ENCODE peak calls at places on chromosome 9, in four cellular contexts. One of them, this sample, is unnamed.

GRCh38 chr9:134621558-134622110 is 20.0 kb upstream of the COL5A1 start:
- DNase-seq in Kasumi-1: no peak
- DNase-seq in HCT116: no peak
- DNase-seq in Calu3: no peak
- DNase-seq in this sample: no peak

GRCh38 chr9:130260816-130261765 is 4.5 kb upstream of the HMCN2 start:
- DNase-seq in Kasumi-1: no peak
- DNase-seq in HCT116: no peak
- DNase-seq in Calu3: no peak
- DNase-seq in this sample: no peak

GRCh38 chr9:10910779-10911178 is 298.0 kb upstream of the PTPRD start:
- DNase-seq in Kasumi-1: no peak
- DNase-seq in HCT116: no peak
- DNase-seq in Calu3: no peak
- DNase-seq in this sample: no peak

GRCh38 chr9:133733421-133734250 is 4.5 kb downstream of the SARDH start:
- DNase-seq in Kasumi-1: no peak
- DNase-seq in HCT116: no peak
- DNase-seq in Calu3: no peak
- DNase-seq in this sample: no peak

GRCh38 chr9:135215571-135216161 is 128.2 kb downstream of the OLFM1 start:
- DNase-seq in Kasumi-1: no peak
- DNase-seq in HCT116: no peak
- DNase-seq in Calu3: no peak
- DNase-seq in this sample: no peak

GRCh38 chr9:88388203-88388885 is at the start of gene SPIN1:
- DNase-seq in Kasumi-1: peak; percentile 45
- DNase-seq in HCT116: peak; percentile 35
- DNase-seq in Calu3: peak; percentile 86
- DNase-seq in this sample: no peak

GRCh38 chr9:120344230-120344629 is 235.7 kb downstream of the CDK5RAP2 start:
- DNase-seq in Kasumi-1: no peak
- DNase-seq in HCT116: peak; percentile 47
- DNase-seq in Calu3: no peak
- DNase-seq in this sample: no peak

GRCh38 chr9:109799792-109800191 is 19.8 kb downstream of the PALM2AKAP2 start:
- DNase-seq in Kasumi-1: no peak
- DNase-seq in HCT116: no peak
- DNase-seq in Calu3: no peak
- DNase-seq in this sample: no peak

GRCh38 chr9:109815366-109815947 is 35.5 kb downstream of the PALM2AKAP2 start:
- DNase-seq in Kasumi-1: no peak
- DNase-seq in HCT116: no peak
- DNase-seq in Calu3: peak; percentile 5
- DNase-seq in this sample: no peak

GRCh38 chr9:135159801-135160200 is 72.3 kb downstream of the OLFM1 start:
- DNase-seq in Kasumi-1: no peak
- DNase-seq in HCT116: no peak
- DNase-seq in Calu3: no peak
- DNase-seq in this sample: no peak

GRCh38 chr9:74570879-74571512 is 73.9 kb downstream of the RORB start:
- DNase-seq in Kasumi-1: peak; percentile 83
- DNase-seq in HCT116: peak; percentile 16
- DNase-seq in Calu3: peak; percentile 8
- DNase-seq in this sample: no peak

GRCh38 chr9:32430720-32431119 is 46.3 kb downstream of the ACO1 start:
- DNase-seq in Kasumi-1: no peak
- DNase-seq in HCT116: no peak
- DNase-seq in Calu3: no peak
- DNase-seq in this sample: no peak

GRCh38 chr9:121640076-121640475 is 11.4 kb upstream of the DAB2IP start:
- DNase-seq in Kasumi-1: peak; percentile 68
- DNase-seq in HCT116: no peak
- DNase-seq in Calu3: peak; percentile 58
- DNase-seq in this sample: no peak

GRCh38 chr9:135419106-135419505 is 60.5 kb upstream of the PPP1R26 start:
- DNase-seq in Kasumi-1: no peak
- DNase-seq in HCT116: no peak
- DNase-seq in Calu3: no peak
- DNase-seq in this sample: no peak

GRCh38 chr9:68627594-68627993 is 77.4 kb upstream of the PIP5K1B start:
- DNase-seq in Kasumi-1: no peak
- DNase-seq in HCT116: no peak
- DNase-seq in Calu3: no peak
- DNase-seq in this sample: no peak

GRCh38 chr9:79408617-79409016 is 163.1 kb upstream of the TLE4 start:
- DNase-seq in Kasumi-1: no peak
- DNase-seq in HCT116: no peak
- DNase-seq in Calu3: no peak
- DNase-seq in this sample: no peak

GRCh38 chr9:34098307-34098706 is 28.2 kb downstream of the DCAF12 start:
- DNase-seq in Kasumi-1: no peak
- DNase-seq in HCT116: no peak
- DNase-seq in Calu3: no peak
- DNase-seq in this sample: no peak

GRCh38 chr9:79809477-79809876 is 237.7 kb downstream of the TLE4 start:
- DNase-seq in Kasumi-1: no peak
- DNase-seq in HCT116: no peak
- DNase-seq in Calu3: no peak
- DNase-seq in this sample: no peak

GRCh38 chr9:84239341-84239740 is 101.2 kb downstream of the SLC28A3 start:
- DNase-seq in Kasumi-1: no peak
- DNase-seq in HCT116: no peak
- DNase-seq in Calu3: no peak
- DNase-seq in this sample: no peak

GRCh38 chr9:27528886-27529315 is 713 bp downstream of the MOB3B start:
- DNase-seq in Kasumi-1: peak; percentile 6
- DNase-seq in HCT116: no peak
- DNase-seq in Calu3: peak; percentile 40
- DNase-seq in this sample: no peak

GRCh38 chr9:31573561-31573960 is 810.9 kb upstream of the ACO1 start:
- DNase-seq in Kasumi-1: no peak
- DNase-seq in HCT116: no peak
- DNase-seq in Calu3: no peak
- DNase-seq in this sample: no peak

GRCh38 chr9:89482950-89483349 is 15.0 kb downstream of the SEMA4D start:
- DNase-seq in Kasumi-1: no peak
- DNase-seq in HCT116: no peak
- DNase-seq in Calu3: no peak
- DNase-seq in this sample: no peak

GRCh38 chr9:101388507-101388993 is 3.7 kb upstream of the BAAT start:
- DNase-seq in Kasumi-1: peak; percentile 41
- DNase-seq in HCT116: no peak
- DNase-seq in Calu3: no peak
- DNase-seq in this sample: no peak

GRCh38 chr9:121876658-121877271 is 216.3 kb downstream of the TTLL11 start:
- DNase-seq in Kasumi-1: no peak
- DNase-seq in HCT116: no peak
- DNase-seq in Calu3: no peak
- DNase-seq in this sample: no peak

GRCh38 chr9:130276955-130277354 is 11.4 kb downstream of the HMCN2 start:
- DNase-seq in Kasumi-1: no peak
- DNase-seq in HCT116: no peak
- DNase-seq in Calu3: no peak
- DNase-seq in this sample: no peak

GRCh38 chr9:92608221-92609141 is 61.5 kb downstream of the IPPK start:
- DNase-seq in Kasumi-1: no peak
- DNase-seq in HCT116: no peak
- DNase-seq in Calu3: no peak
- DNase-seq in this sample: no peak

GRCh38 chr9:132991351-132992300 is 13.1 kb downstream of the GFI1B start:
- DNase-seq in Kasumi-1: peak; percentile 10
- DNase-seq in HCT116: no peak
- DNase-seq in Calu3: no peak
- DNase-seq in this sample: no peak

GRCh38 chr9:114482602-114483001 is 22.7 kb downstream of the WHRN start:
- DNase-seq in Kasumi-1: no peak
- DNase-seq in HCT116: no peak
- DNase-seq in Calu3: no peak
- DNase-seq in this sample: no peak

GRCh38 chr9:130159057-130159456 is 13.1 kb upstream of the NCS1 start:
- DNase-seq in Kasumi-1: no peak
- DNase-seq in HCT116: no peak
- DNase-seq in Calu3: no peak
- DNase-seq in this sample: no peak

GRCh38 chr9:13487936-13488335 is 208.4 kb upstream of the MPDZ start:
- DNase-seq in Kasumi-1: no peak
- DNase-seq in HCT116: no peak
- DNase-seq in Calu3: no peak
- DNase-seq in this sample: no peak

GRCh38 chr9:37706290-37706689 is 47.3 kb upstream of the TRMT10B start:
- DNase-seq in Kasumi-1: no peak
- DNase-seq in HCT116: no peak
- DNase-seq in Calu3: no peak
- DNase-seq in this sample: no peak

GRCh38 chr9:84371737-84372136 is 31.2 kb upstream of the SLC28A3 start:
- DNase-seq in Kasumi-1: peak; percentile 93
- DNase-seq in HCT116: no peak
- DNase-seq in Calu3: peak; percentile 16
- DNase-seq in this sample: no peak

GRCh38 chr9:124812401-124813016 is 35.6 kb downstream of the OLFML2A start:
- DNase-seq in Kasumi-1: no peak
- DNase-seq in HCT116: peak; percentile 84
- DNase-seq in Calu3: peak; percentile 48
- DNase-seq in this sample: no peak

GRCh38 chr9:92312887-92313623 is 12.1 kb downstream of the NOL8 start:
- DNase-seq in Kasumi-1: no peak
- DNase-seq in HCT116: no peak
- DNase-seq in Calu3: no peak
- DNase-seq in this sample: no peak

GRCh38 chr9:12819436-12820185 is 44.8 kb downstream of the LURAP1L start:
- DNase-seq in Kasumi-1: no peak
- DNase-seq in HCT116: peak; percentile 28
- DNase-seq in Calu3: peak; percentile 40
- DNase-seq in this sample: peak; percentile 20

GRCh38 chr9:34568783-34569182 is 20.7 kb downstream of the CNTFR start:
- DNase-seq in Kasumi-1: no peak
- DNase-seq in HCT116: no peak
- DNase-seq in Calu3: no peak
- DNase-seq in this sample: no peak